ENCODE peak calls at places on chromosomes 12 and 14, in ten cellular contexts. One of them, this sample, is unnamed.

GRCh38 chr14:64912256-64912655 is 2.0 kb upstream of the CHURC1 start:
- DNase-seq in head of caudate nucleus: no peak
- DNase-seq in posterior cingulate gyrus: no peak
- DNase-seq in neural crest cell: no peak
- DNase-seq in substantia nigra: no peak
- DNase-seq in retinal pigment epithelial cell: no peak
- DNase-seq in astrocyte of the cerebellum: no peak
- DNase-seq in WTC11: no peak
- DNase-seq in nephron progenitor cell: no peak
- DNase-seq in activated CD4-positive, alpha-beta T cell treated with anti-CD3 and anti-CD28 coated beads, Interleukin-2, amount 50 U/mL, for 48 hours: no peak
- DNase-seq in this sample: no peak

GRCh38 chr12:94353130-94353529 is 106.5 kb downstream of the CEP83 start:
- DNase-seq in astrocyte of the cerebellum: no peak
- DNase-seq in activated CD4-positive, alpha-beta T cell treated with anti-CD3 and anti-CD28 coated beads, Interleukin-2, amount 50 U/mL, for 48 hours: no peak
- DNase-seq in substantia nigra: no peak
- DNase-seq in head of caudate nucleus: no peak
- DNase-seq in WTC11: no peak
- DNase-seq in neural crest cell: no peak
- DNase-seq in posterior cingulate gyrus: no peak
- DNase-seq in nephron progenitor cell: no peak
- DNase-seq in retinal pigment epithelial cell: no peak
- DNase-seq in this sample: no peak

GRCh38 chr14:101628471-101628966 is 67.2 kb downstream of the DIO3 start:
- DNase-seq in retinal pigment epithelial cell: no peak
- DNase-seq in nephron progenitor cell: peak; percentile 86
- DNase-seq in substantia nigra: peak; percentile 48
- DNase-seq in posterior cingulate gyrus: peak; percentile 96
- DNase-seq in WTC11: peak; percentile 80
- DNase-seq in activated CD4-positive, alpha-beta T cell treated with anti-CD3 and anti-CD28 coated beads, Interleukin-2, amount 50 U/mL, for 48 hours: peak; percentile 79
- DNase-seq in astrocyte of the cerebellum: peak; percentile 24
- DNase-seq in neural crest cell: peak; percentile 79
- DNase-seq in head of caudate nucleus: peak; percentile 83
- DNase-seq in this sample: peak; percentile 57

GRCh38 chr14:53109028-53109687 is 44.0 kb downstream of the DDHD1 start:
- DNase-seq in neural crest cell: no peak
- DNase-seq in WTC11: no peak
- DNase-seq in head of caudate nucleus: no peak
- DNase-seq in retinal pigment epithelial cell: no peak
- DNase-seq in activated CD4-positive, alpha-beta T cell treated with anti-CD3 and anti-CD28 coated beads, Interleukin-2, amount 50 U/mL, for 48 hours: peak; percentile 71
- DNase-seq in posterior cingulate gyrus: no peak
- DNase-seq in nephron progenitor cell: no peak
- DNase-seq in substantia nigra: no peak
- DNase-seq in astrocyte of the cerebellum: no peak
- DNase-seq in this sample: peak; percentile 28

GRCh38 chr14:74975059-74975810 is 19.8 kb upstream of the PGF start:
- DNase-seq in substantia nigra: no peak
- DNase-seq in head of caudate nucleus: no peak
- DNase-seq in astrocyte of the cerebellum: no peak
- DNase-seq in posterior cingulate gyrus: peak; percentile 67
- DNase-seq in WTC11: peak; percentile 6
- DNase-seq in activated CD4-positive, alpha-beta T cell treated with anti-CD3 and anti-CD28 coated beads, Interleukin-2, amount 50 U/mL, for 48 hours: no peak
- DNase-seq in nephron progenitor cell: no peak
- DNase-seq in neural crest cell: no peak
- DNase-seq in retinal pigment epithelial cell: no peak
- DNase-seq in this sample: no peak

GRCh38 chr12:53044052-53044581 is 5.7 kb upstream of the TNS2 start:
- DNase-seq in retinal pigment epithelial cell: no peak
- DNase-seq in astrocyte of the cerebellum: no peak
- DNase-seq in nephron progenitor cell: no peak
- DNase-seq in head of caudate nucleus: peak; percentile 63
- DNase-seq in posterior cingulate gyrus: peak; percentile 94
- DNase-seq in WTC11: no peak
- DNase-seq in substantia nigra: no peak
- DNase-seq in activated CD4-positive, alpha-beta T cell treated with anti-CD3 and anti-CD28 coated beads, Interleukin-2, amount 50 U/mL, for 48 hours: no peak
- DNase-seq in neural crest cell: no peak
- DNase-seq in this sample: no peak

GRCh38 chr12:484096-484495 is 24.4 kb downstream of the B4GALNT3 start:
- DNase-seq in retinal pigment epithelial cell: no peak
- DNase-seq in head of caudate nucleus: no peak
- DNase-seq in astrocyte of the cerebellum: no peak
- DNase-seq in activated CD4-positive, alpha-beta T cell treated with anti-CD3 and anti-CD28 coated beads, Interleukin-2, amount 50 U/mL, for 48 hours: no peak
- DNase-seq in posterior cingulate gyrus: no peak
- DNase-seq in substantia nigra: no peak
- DNase-seq in nephron progenitor cell: no peak
- DNase-seq in WTC11: no peak
- DNase-seq in neural crest cell: no peak
- DNase-seq in this sample: no peak

GRCh38 chr12:79689477-79690155 is 1.1 kb downstream of the PAWR start:
- DNase-seq in WTC11: peak; percentile 49
- DNase-seq in activated CD4-positive, alpha-beta T cell treated with anti-CD3 and anti-CD28 coated beads, Interleukin-2, amount 50 U/mL, for 48 hours: peak; percentile 11
- DNase-seq in head of caudate nucleus: peak; percentile 18
- DNase-seq in neural crest cell: peak; percentile 36
- DNase-seq in substantia nigra: no peak
- DNase-seq in retinal pigment epithelial cell: no peak
- DNase-seq in posterior cingulate gyrus: peak; percentile 78
- DNase-seq in nephron progenitor cell: peak; percentile 66
- DNase-seq in astrocyte of the cerebellum: no peak
- DNase-seq in this sample: no peak

GRCh38 chr12:131242741-131243496 is 289.2 kb downstream of the ADGRD1 start:
- DNase-seq in WTC11: peak; percentile 41
- DNase-seq in nephron progenitor cell: no peak
- DNase-seq in astrocyte of the cerebellum: no peak
- DNase-seq in substantia nigra: no peak
- DNase-seq in retinal pigment epithelial cell: no peak
- DNase-seq in activated CD4-positive, alpha-beta T cell treated with anti-CD3 and anti-CD28 coated beads, Interleukin-2, amount 50 U/mL, for 48 hours: peak; percentile 31
- DNase-seq in neural crest cell: peak; percentile 41
- DNase-seq in posterior cingulate gyrus: peak; percentile 82
- DNase-seq in head of caudate nucleus: no peak
- DNase-seq in this sample: no peak

GRCh38 chr12:15629761-15630160 is 159.4 kb downstream of the EPS8 start:
- DNase-seq in substantia nigra: no peak
- DNase-seq in posterior cingulate gyrus: no peak
- DNase-seq in head of caudate nucleus: no peak
- DNase-seq in astrocyte of the cerebellum: no peak
- DNase-seq in activated CD4-positive, alpha-beta T cell treated with anti-CD3 and anti-CD28 coated beads, Interleukin-2, amount 50 U/mL, for 48 hours: no peak
- DNase-seq in WTC11: no peak
- DNase-seq in retinal pigment epithelial cell: no peak
- DNase-seq in neural crest cell: no peak
- DNase-seq in nephron progenitor cell: no peak
- DNase-seq in this sample: no peak

This sample was measured in activated effector memory CD4-positive, alpha-beta T cell treated with Interleukin-2 at 50 U/mL for 16 hours.